ENCODE peak calls at places on chromosomes 11 and 22, in four cellular contexts. Z is K562, L is H1, B is H9. R is an unnamed sample.

GRCh38 chr22:42039271-42039670 is 31.3 kb downstream of the NAGA start:
- DNase-seq in L (no peak), Z (no peak), B (no peak), R (no peak)

GRCh38 chr22:27336151-27337090 is 465.1 kb downstream of the MN1 start:
- DNase-seq in Z (no peak), B (no peak), L (peak; percentile 13), R (no peak)

GRCh38 chr11:23226331-23226909 is 366.1 kb upstream of the CCDC179 start:
- DNase-seq in L (no peak), B (no peak), Z (no peak), R (no peak)

GRCh38 chr22:49889071-49889470 is 29.2 kb downstream of the ALG12 start:
- DNase-seq in B (no peak), L (no peak), Z (no peak), R (no peak)

GRCh38 chr11:1072821-1073231 is 1.8 kb upstream of the MUC2 start:
- DNase-seq in Z (no peak), B (no peak), L (peak; percentile 39), R (no peak)

GRCh38 chr11:68335693-68336092 is 23.3 kb downstream of the LRP5 start:
- DNase-seq in L (no peak), B (no peak), Z (no peak), R (no peak)

GRCh38 chr11:111541209-111542061 is 915 bp downstream of the LAYN start:
- DNase-seq in Z (no peak), L (peak; percentile 67), B (peak; percentile 60), R (peak; percentile 80)

GRCh38 chr22:34301569-34301968 is 381.3 kb upstream of the LARGE1 start:
- DNase-seq in B (no peak), L (no peak), Z (no peak), R (no peak)

GRCh38 chr11:77054018-77054417 is 12.8 kb upstream of the CAPN5 start:
- DNase-seq in Z (no peak), L (no peak), B (no peak), R (peak; percentile 12)

GRCh38 chr11:111823131-111823530 is 48.2 kb downstream of the ALG9 start:
- DNase-seq in B (no peak), L (no peak), Z (no peak), R (no peak)

GRCh38 chr11:101692980-101693379 is 109.2 kb upstream of the TRPC6 start:
- DNase-seq in Z (no peak), B (no peak), L (no peak), R (no peak)

GRCh38 chr11:2142300-2142759 is 3.1 kb upstream of the IGF2 start:
- DNase-seq in L (no peak), B (no peak), Z (no peak), R (no peak)

GRCh38 chr11:88535266-88535665 is 197.7 kb upstream of the CTSC start:
- DNase-seq in Z (no peak), B (no peak), L (no peak), R (no peak)

GRCh38 chr11:120001161-120002135 is 136.5 kb downstream of the TRIM29 start:
- DNase-seq in Z (no peak), B (no peak), L (no peak), R (no peak)

DNA sequence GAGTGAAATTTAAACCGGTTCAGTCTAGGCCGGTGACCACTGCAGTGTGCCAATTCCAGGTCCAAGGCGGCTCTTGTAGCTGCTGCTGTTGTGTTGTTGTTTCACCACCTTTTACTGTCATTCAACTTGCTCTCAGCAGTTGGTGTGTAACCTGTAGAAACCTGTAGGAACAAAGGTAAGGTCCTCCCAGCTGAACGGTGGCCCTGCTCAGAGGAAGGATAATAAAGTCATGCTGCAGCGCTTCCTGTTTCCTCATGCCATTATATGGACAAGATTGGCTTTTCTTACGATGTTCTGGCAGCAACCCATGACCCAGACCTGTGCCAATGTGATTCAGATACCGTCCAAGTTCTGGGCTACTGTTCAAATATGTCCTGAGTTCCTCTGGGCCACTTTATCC is 13.4 kb downstream of the FAM181B start:
- DNase-seq in L (no peak), B (no peak), Z (no peak), R (no peak)
- TF ChIP-seq CTCF in L (no peak), B (no peak), Z (no peak), R (no peak)

GRCh38 chr11:34811858-34812257 is 104.3 kb downstream of the APIP start:
- DNase-seq in L (no peak), Z (no peak), B (no peak), R (no peak)

GRCh38 chr11:34812905-34813576 is 103.1 kb downstream of the APIP start:
- DNase-seq in Z (no peak), B (no peak), L (no peak), R (no peak)

GRCh38 chr11:34819740-34820482 is 96.3 kb downstream of the APIP start:
- DNase-seq in B (no peak), L (no peak), Z (no peak), R (no peak)

DNA sequence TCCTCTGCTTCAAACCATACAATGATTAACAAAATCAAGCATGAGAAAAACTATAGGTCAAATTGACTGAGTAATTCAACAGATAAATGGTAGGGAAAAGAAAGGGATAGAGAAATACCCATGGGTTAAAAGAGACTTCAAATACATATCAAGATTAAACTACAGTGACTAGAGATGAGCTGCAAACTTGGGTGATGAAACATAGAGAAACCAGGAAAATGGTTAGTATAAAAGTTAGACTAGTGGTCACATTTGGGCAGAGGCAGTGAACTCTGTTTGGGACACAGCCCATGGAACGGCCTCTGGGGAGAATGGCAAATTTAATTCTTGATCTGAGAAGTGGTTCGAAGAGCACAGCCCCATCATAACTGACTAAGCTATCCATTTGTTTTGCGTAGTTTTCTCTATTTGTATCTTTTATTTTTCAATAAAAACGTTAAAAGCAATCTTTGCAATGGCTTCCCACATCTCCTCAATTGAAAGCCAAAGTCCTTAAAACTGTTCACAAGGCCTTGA is 99.4 kb downstream of the APIP start:
- DNase-seq in L (no peak), B (no peak), Z (no peak), R (no peak)
- H3K9ac ChIP-seq in L (no peak overlapping the region), B (no peak overlapping the region), Z (no peak overlapping the region), R (no peak overlapping the region)

GRCh38 chr11:59918987-59919589 is 19.1 kb upstream of the OOSP1 start:
- DNase-seq in Z (peak; percentile 34), B (no peak), L (peak; percentile 55), R (peak; percentile 71)
- TF ChIP-seq CTCF in Z (peak; percentile 62), B (peak; percentile 82), L (peak; percentile 66), R (peak; percentile 79)

GRCh38 chr22:31585161-31585859 is 76.7 kb downstream of the PISD start:
- DNase-seq in L (no peak), B (no peak), Z (peak; percentile 53), R (no peak)
- H3K9ac ChIP-seq in L (no peak overlapping the region), B (no peak overlapping the region), Z (peak overlapping the region; percentile 63), R (no peak overlapping the region)

GRCh38 chr11:57468276-57468675 is 7.9 kb downstream of the RTN4RL2 start:
- DNase-seq in B (no peak), L (no peak), Z (no peak), R (no peak)

GRCh38 chr11:57464343-57465181 is 4.2 kb downstream of the RTN4RL2 start:
- DNase-seq in Z (peak; percentile 64), L (no peak), B (no peak), R (peak; percentile 51)

GRCh38 chr11:57467508-57468157 is 7.3 kb downstream of the RTN4RL2 start:
- DNase-seq in Z (no peak), B (peak; percentile 56), L (no peak), R (peak; percentile 61)

GRCh38 chr11:57469268-57469667 is 8.9 kb downstream of the RTN4RL2 start:
- DNase-seq in Z (no peak), L (no peak), B (no peak), R (no peak)

DNA sequence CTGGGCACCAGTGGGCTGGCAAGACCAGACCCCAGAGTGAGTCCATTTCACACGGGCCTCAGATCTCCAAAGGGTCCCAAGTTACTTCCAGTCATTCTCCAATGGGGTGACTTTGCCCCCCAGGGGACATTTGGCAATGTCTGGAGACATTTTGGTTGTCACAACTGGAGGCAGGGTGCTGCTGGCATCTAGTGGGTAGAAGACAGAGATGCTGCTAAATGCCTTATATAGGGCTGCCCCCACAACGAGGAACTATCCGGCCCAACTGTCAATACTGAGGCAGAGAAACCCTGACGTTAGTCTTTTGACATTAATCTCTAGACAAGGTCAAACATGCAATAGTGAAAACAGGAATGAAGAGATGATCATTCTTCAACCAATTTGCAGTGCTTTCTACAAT is 6.4 kb downstream of the RTN4RL2 start:
- DNase-seq in L (no peak), Z (no peak), B (no peak), R (no peak)
- TF ChIP-seq CTCF in L (no peak), Z (no peak), B (no peak), R (no peak)

GRCh38 chr11:118223576-118223975 is 1.2 kb downstream of the JAML start:
- DNase-seq in L (no peak), B (no peak), Z (no peak), R (no peak)
- H3K9ac ChIP-seq in L (no peak overlapping the region), B (no peak overlapping the region), Z (no peak overlapping the region), R (no peak overlapping the region)